ENCODE peak calls at places on chromosome 15, in seven cellular contexts. C is NCI-H1105; S is SK-N-SH; Z is endothelial cell; Q is left ventricle myocardium inferior; P is stimulated activated CD4-positive, alpha-beta T cell treated with anti-CD3 and anti-CD28 coated beads, Interleukin-4, amount 100 ng/mL, for 1 hour; Y is NCI-H1694 treated with DMSO at 0.1 percent for 48 hours. G is an unnamed sample.

GRCh38 chr15:64571857-64572291 is 111.5 kb downstream of the ZNF609 start:
- DNase-seq in C (no peak), S (no peak), Z (no peak), Q (no peak), P (no peak), Y (no peak), G (no peak)

GRCh38 chr15:75599396-75599795 is 20.3 kb upstream of the PTPN9 start:
- DNase-seq in C (no peak), S (no peak), Z (no peak), Q (no peak), P (no peak), Y (no peak), G (no peak)

GRCh38 chr15:31296304-31297220 is 30.1 kb upstream of the KLF13 start:
- DNase-seq in C (no peak), S (peak), Z (no peak), Q (no peak), P (no peak), Y (no peak), G (no peak)

GRCh38 chr15:68655686-68656437 is 77.1 kb downstream of the CORO2B start:
- DNase-seq in C (no peak), S (peak), Z (no peak), Q (no peak), P (no peak), Y (no peak), G (no peak)

GRCh38 chr15:52247032-52247431 is 48.6 kb downstream of the MYO5C start:
- DNase-seq in C (no peak), S (no peak), Z (no peak), Q (no peak), P (no peak), Y (no peak), G (no peak)

GRCh38 chr15:65676123-65676522 is 54.4 kb downstream of the SLC24A1 start:
- DNase-seq in C (no peak), S (no peak), Z (no peak), Q (no peak), P (no peak), Y (no peak), G (no peak)

GRCh38 chr15:82239685-82240391 is 22.7 kb downstream of the EFL1 start:
- DNase-seq in C (no peak), S (no peak), Z (no peak), Q (no peak), P (no peak), Y (no peak), G (no peak)

GRCh38 chr15:91948001-91948608 is 94.6 kb downstream of the SLCO3A1 start:
- DNase-seq in C (no peak), S (no peak), Z (no peak), Q (peak), P (no peak), Y (no peak), G (no peak)

GRCh38 chr15:91471410-91471993 is 371.4 kb downstream of the SV2B start:
- DNase-seq in C (no peak), S (no peak), Z (no peak), Q (no peak), P (no peak), Y (no peak), G (no peak)

GRCh38 chr15:77243146-77243545 is 172.2 kb upstream of the TSPAN3 start:
- DNase-seq in C (no peak), S (peak), Z (no peak), Q (no peak), P (no peak), Y (no peak), G (no peak)

GRCh38 chr15:64683378-64683777 is 92.0 kb downstream of the RBPMS2 start:
- DNase-seq in C (no peak), S (no peak), Z (no peak), Q (no peak), P (no peak), Y (no peak), G (no peak)

GRCh38 chr15:42332331-42332730 is 27.0 kb upstream of the CAPN3 start:
- DNase-seq in C (no peak), S (no peak), Z (no peak), Q (no peak), P (no peak), Y (no peak), G (no peak)

GRCh38 chr15:64507845-64508244 is 47.5 kb downstream of the ZNF609 start:
- DNase-seq in C (no peak), S (no peak), Z (no peak), Q (no peak), P (no peak), Y (no peak), G (no peak)

GRCh38 chr15:36497903-36498302 is 81.5 kb upstream of the CDIN1 start:
- DNase-seq in C (no peak), S (no peak), Z (no peak), Q (no peak), P (no peak), Y (no peak), G (no peak)

GRCh38 chr15:62495670-62496328 is 330.7 kb upstream of the C2CD4B start:
- DNase-seq in C (peak), S (peak), Z (no peak), Q (peak), P (no peak), Y (no peak), G (no peak)

GRCh38 chr15:63274427-63274826 is 3.0 kb upstream of the APH1B start:
- DNase-seq in C (no peak), S (no peak), Z (no peak), Q (no peak), P (no peak), Y (no peak), G (no peak)

GRCh38 chr15:64717735-64718495 is 57.5 kb downstream of the RBPMS2 start:
- DNase-seq in C (no peak), S (no peak), Z (peak), Q (no peak), P (peak), Y (no peak), G (no peak)

GRCh38 chr15:62165029-62165792 is at the start of gene C2CD4B:
- DNase-seq in C (no peak), S (peak), Z (peak), Q (peak), P (peak), Y (no peak), G (peak)

GRCh38 chr15:29698030-29698701 is 124.1 kb downstream of the TJP1 start:
- DNase-seq in C (no peak), S (no peak), Z (no peak), Q (no peak), P (no peak), Y (no peak), G (no peak)

GRCh38 chr15:66803182-66803729 is 101.2 kb downstream of the SMAD6 start:
- DNase-seq in C (no peak), S (peak), Z (peak), Q (peak), P (no peak), Y (no peak), G (peak)

GRCh38 chr15:69789648-69790393 is 307.9 kb downstream of the TLE3 start:
- DNase-seq in C (no peak), S (peak), Z (no peak), Q (no peak), P (no peak), Y (no peak), G (no peak)

GRCh38 chr15:65993226-65993625 is 123.9 kb downstream of the RAB11A start:
- DNase-seq in C (no peak), S (peak), Z (no peak), Q (no peak), P (no peak), Y (no peak), G (no peak)

GRCh38 chr15:71639531-71639930 is 170.8 kb upstream of the NR2E3 start:
- DNase-seq in C (no peak), S (no peak), Z (no peak), Q (no peak), P (no peak), Y (no peak), G (no peak)

GRCh38 chr15:57138260-57138895 is 219.9 kb downstream of the TCF12 start:
- DNase-seq in C (peak), S (peak), Z (peak), Q (no peak), P (no peak), Y (peak), G (peak)

GRCh38 chr15:37764733-37765191 is 169.7 kb upstream of the TMCO5A start:
- DNase-seq in C (no peak), S (peak), Z (peak), Q (no peak), P (peak), Y (peak), G (no peak)

GRCh38 chr15:89936051-89936792 is 23.5 kb upstream of the ARPIN start:
- DNase-seq in C (no peak), S (no peak), Z (no peak), Q (no peak), P (no peak), Y (no peak), G (no peak)

GRCh38 chr15:86855307-86855706 is 775.6 kb downstream of the AGBL1 start:
- DNase-seq in C (no peak), S (peak), Z (no peak), Q (no peak), P (no peak), Y (no peak), G (no peak)

GRCh38 chr15:57395292-57395691 is 19.0 kb downstream of the CGNL1 start:
- DNase-seq in C (no peak), S (no peak), Z (no peak), Q (no peak), P (no peak), Y (no peak), G (no peak)

GRCh38 chr15:70098461-70099166 is 897 bp upstream of the TLE3 start:
- DNase-seq in C (peak), S (peak), Z (peak), Q (peak), P (peak), Y (no peak), G (peak)

GRCh38 chr15:97517726-97518125 is 442.8 kb upstream of the ARRDC4 start:
- DNase-seq in C (no peak), S (no peak), Z (no peak), Q (no peak), P (no peak), Y (no peak), G (no peak)